ENCODE peak calls at places on chromosomes 6 and 20, in ten cellular contexts. I is activated CD8-positive, alpha-beta memory T cell treated with anti-CD3 and anti-CD28 coated beads for 48 hours; O is WTC11; M is NCI-H2171; E is NCI-H1092; Z is psoas muscle; N is C1 segment of cervical spinal cord; S is midbrain; F is EL; K is NCI-H2029. Y is an unnamed sample.

GRCh38 chr6:41748102-41748477 is 893 bp upstream of the PGC start:
- DNase-seq in N (no peak), K (no peak), Z (no peak), O (no peak), I (no peak), E (no peak), S (no peak), M (no peak), F (no peak), Y (no peak)

GRCh38 chr6:10855233-10855632 is 16.9 kb upstream of the MAK start:
- DNase-seq in N (no peak), O (no peak), K (no peak), F (no peak), Z (no peak), E (no peak), S (no peak), M (no peak), I (no peak), Y (no peak)

GRCh38 chr6:36289281-36290018 is 19.6 kb downstream of the PNPLA1 start:
- DNase-seq in S (no peak), I (no peak), Z (no peak), M (peak), O (no peak), F (no peak), N (no peak), K (peak), E (no peak), Y (peak)

GRCh38 chr20:40991181-40991889 is 37.3 kb upstream of the TOP1 start:
- DNase-seq in F (peak), O (no peak), I (no peak), E (no peak), Z (no peak), S (peak), K (no peak), N (peak), M (peak), Y (no peak)

GRCh38 chr20:24971702-24972101 is 20.8 kb downstream of the APMAP start:
- DNase-seq in Z (no peak), F (no peak), I (no peak), M (no peak), K (no peak), N (no peak), O (no peak), E (no peak), S (no peak), Y (no peak)

GRCh38 chr6:4840169-4840568 is 64.0 kb downstream of the CDYL start:
- DNase-seq in S (no peak), E (no peak), I (no peak), F (no peak), N (no peak), K (no peak), O (no peak), M (no peak), Z (no peak), Y (no peak)

GRCh38 chr6:40042232-40042631 is 108.0 kb upstream of the MOCS1 start:
- DNase-seq in N (no peak), S (no peak), Z (no peak), I (no peak), K (no peak), M (no peak), O (no peak), F (no peak), E (no peak), Y (no peak)

GRCh38 chr6:155352812-155353211 is 38.5 kb upstream of the TFB1M start:
- DNase-seq in S (no peak), K (no peak), M (no peak), E (no peak), Z (no peak), F (peak), N (no peak), I (no peak), O (no peak), Y (no peak)

GRCh38 chr20:16553684-16554083 is 19.6 kb downstream of the KIF16B start:
- DNase-seq in S (no peak), E (no peak), M (no peak), K (peak), Z (no peak), N (no peak), O (no peak), F (no peak), I (no peak), Y (no peak)

GRCh38 chr6:157811476-157812173 is 11.4 kb upstream of the SNX9 start:
- DNase-seq in M (no peak), I (no peak), N (no peak), K (no peak), Z (no peak), O (no peak), E (no peak), F (peak), S (no peak), Y (no peak)

GRCh38 chr6:116741571-116741970 is 23.9 kb downstream of the FAM162B start:
- DNase-seq in I (no peak), F (no peak), O (no peak), N (no peak), Z (no peak), K (no peak), S (no peak), M (no peak), E (no peak), Y (no peak)

GRCh38 chr6:1378224-1379025 is 11.0 kb upstream of the FOXF2 start:
- DNase-seq in Z (no peak), K (no peak), I (no peak), E (no peak), M (no peak), O (peak), S (no peak), F (no peak), N (no peak), Y (no peak)

GRCh38 chr6:25137497-25137896 is 141.7 kb upstream of the CARMIL1 start:
- DNase-seq in I (no peak), O (no peak), S (no peak), E (no peak), F (no peak), Z (no peak), K (no peak), M (no peak), N (no peak), Y (no peak)

GRCh38 chr20:62009322-62009721 is 56.4 kb downstream of the TAF4 start:
- DNase-seq in M (no peak), E (no peak), N (no peak), F (no peak), O (no peak), S (no peak), I (no peak), Z (no peak), K (no peak), Y (no peak)

GRCh38 chr20:34980543-34981213 is 25.0 kb downstream of the MYH7B start:
- DNase-seq in F (no peak), N (no peak), Z (no peak), M (peak), K (no peak), S (no peak), E (no peak), O (peak), I (no peak), Y (no peak)